ENCODE peak calls at places on chromosome 2, in four cellular contexts. S, X, F and V are unnamed samples.

GRCh38 chr2:37378411-37378810 is 34.0 kb downstream of the QPCT start:
- DNase-seq in S (no peak), X (peak), F (no peak), V (no peak)

GRCh38 chr2:584863-585823 is 92.1 kb downstream of the TMEM18 start:
- DNase-seq in S (no peak), X (no peak), F (peak), V (no peak)

GRCh38 chr2:84963692-84964405 is 7.1 kb upstream of the KCMF1 start:
- DNase-seq in S (no peak), X (peak), F (no peak), V (no peak)

GRCh38 chr2:10122500-10123280 is at the start of gene RRM2:
- DNase-seq in S (peak), X (peak), F (peak), V (peak)

GRCh38 chr2:42659601-42660000 is 91.2 kb downstream of the MTA3 start:
- DNase-seq in S (peak), X (peak), F (no peak), V (no peak)

GRCh38 chr2:69185807-69186206 is 172.8 kb downstream of the ANTXR1 start:
- DNase-seq in S (no peak), X (no peak), F (no peak), V (no peak)

GRCh38 chr2:186755066-186755465 is 61.2 kb downstream of the FAM171B start:
- DNase-seq in S (no peak), X (peak), F (no peak), V (peak)

GRCh38 chr2:239889641-239890055 is 135.5 kb downstream of the NDUFA10 start:
- DNase-seq in S (peak), X (no peak), F (no peak), V (peak)

GRCh38 chr2:185202928-185203327 is 535.7 kb upstream of the FSIP2 start:
- DNase-seq in S (no peak), X (no peak), F (no peak), V (no peak)